ENCODE peak calls at places on chromosomes 6 and 20, in nine cellular contexts. X is fibroblast of lung, U is cardiac fibroblast, E is fibroblast of villous mesenchyme, F is PC-9, N is esophagus squamous epithelium, G is lower leg skin, P is GM12865, I is suprapubic skin. S is an unnamed sample.
A peak's percentile ranks its signal among the peaks of the same experiment; 100 is the strongest.

GRCh38 chr6:135274561-135275293 is 93.6 kb downstream of the MYB start:
- DNase-seq in X (peak; percentile 13), U (no peak), E (peak; percentile 93), F (no peak), N (no peak), G (no peak), P (peak; percentile 22), I (no peak), S (no peak)

GRCh38 chr20:49973964-49974363 is 8.8 kb upstream of the SNAI1 start:
- DNase-seq in X (no peak), U (no peak), E (no peak), F (no peak), N (no peak), G (no peak), P (no peak), I (no peak), S (no peak)

GRCh38 chr6:31042801-31043200 is 32.5 kb downstream of the MUC22 start:
- DNase-seq in X (peak; percentile 45), U (peak; percentile 70), E (peak; percentile 57), F (peak; percentile 61), N (no peak), G (no peak), P (peak; percentile 49), I (no peak), S (peak; percentile 76)

GRCh38 chr20:36856196-36856595 is 19.7 kb upstream of the TLDC2 start:
- DNase-seq in X (no peak), U (no peak), E (no peak), F (peak; percentile 40), N (no peak), G (no peak), P (no peak), I (no peak), S (peak; percentile 57)

GRCh38 chr20:62752671-62753501 is 43.4 kb upstream of the MRGBP start:
- DNase-seq in X (peak; percentile 8), U (no peak), E (peak; percentile 26), F (no peak), N (no peak), G (no peak), P (no peak), I (no peak), S (no peak)

GRCh38 chr20:63873477-63873971 is 8.5 kb downstream of the TPD52L2 start:
- DNase-seq in X (peak; percentile 78), U (peak; percentile 96), E (peak; percentile 75), F (no peak), N (no peak), G (peak; percentile 48), P (no peak), I (no peak), S (peak; percentile 93)

GRCh38 chr6:159461266-159461665 is 231.8 kb downstream of the SOD2 start:
- DNase-seq in X (peak; percentile 27), U (no peak), E (peak; percentile 8), F (no peak), N (no peak), G (no peak), P (no peak), I (no peak), S (no peak)

GRCh38 chr6:113364781-113365545 is 492.2 kb upstream of the MARCKS start:
- DNase-seq in X (peak; percentile 82), U (peak; percentile 54), E (no peak), F (no peak), N (no peak), G (no peak), P (no peak), I (no peak), S (peak; percentile 59)

DNA sequence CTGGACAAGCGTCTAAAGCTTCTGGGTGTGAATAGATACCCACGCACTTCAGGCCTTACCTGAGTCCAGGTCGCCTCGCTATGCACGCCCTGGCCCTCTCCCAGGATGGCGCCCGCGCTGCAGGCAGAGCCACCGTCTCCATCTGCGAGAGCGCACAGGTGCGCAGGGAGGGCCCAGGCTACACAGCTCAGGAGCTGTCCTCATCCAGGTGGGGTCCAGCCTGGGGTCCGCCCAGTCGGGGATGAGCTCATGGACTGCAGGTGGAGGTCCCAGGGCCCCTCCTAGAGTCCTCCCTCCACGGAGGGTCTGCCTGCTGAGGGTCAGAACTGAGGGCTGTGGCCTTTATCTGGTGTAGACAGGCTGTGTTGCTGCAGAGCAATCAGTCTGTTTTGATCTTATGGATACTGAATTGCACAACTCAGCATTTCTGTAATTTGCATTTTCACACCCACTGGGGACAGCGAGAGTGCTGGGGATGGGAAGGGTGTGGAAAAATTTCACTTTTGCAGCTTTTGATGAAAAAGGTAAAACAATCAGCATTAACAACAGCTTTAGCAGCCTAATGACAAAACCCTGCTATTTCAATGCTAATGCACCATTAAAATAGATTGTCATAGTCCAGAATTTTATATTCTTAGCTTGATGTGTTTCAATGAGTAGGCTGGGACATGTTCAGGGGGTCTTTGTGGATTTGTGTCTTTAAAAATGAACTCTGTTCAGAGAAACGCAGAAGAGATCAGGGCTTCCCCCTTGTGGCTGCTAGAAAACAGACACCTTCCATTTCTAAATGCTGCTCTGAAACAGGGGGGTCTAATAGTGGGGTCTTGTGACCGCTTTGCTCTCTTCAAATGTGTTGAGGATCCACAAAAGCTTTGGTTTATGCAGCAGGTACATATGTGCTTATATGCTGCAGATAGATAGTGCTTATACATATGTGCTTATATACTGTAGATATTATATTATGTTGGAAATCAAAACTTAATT is 77.8 kb upstream of the PHACTR3 start:
- DNase-seq in X (no peak), U (peak; percentile 5), E (no peak), F (no peak), N (no peak), G (no peak), P (no peak), I (no peak), S (no peak)
- TF ChIP-seq CTCF in X (peak; percentile 34), U (peak; percentile 30), E (peak; percentile 29), F (peak; percentile 49), N (no peak), G (no peak), P (no peak), I (no peak), S (no peak)

GRCh38 chr6:7156666-7157278 is 49.0 kb downstream of the RREB1 start:
- DNase-seq in X (peak; percentile 87), U (peak; percentile 88), E (peak; percentile 61), F (no peak), N (no peak), G (no peak), P (peak; percentile 29), I (no peak), S (peak; percentile 87)

GRCh38 chr6:7153807-7154206 is 46.0 kb downstream of the RREB1 start:
- DNase-seq in X (no peak), U (no peak), E (no peak), F (no peak), N (no peak), G (no peak), P (peak; percentile 37), I (no peak), S (no peak)

GRCh38 chr6:7155871-7156579 is 48.3 kb downstream of the RREB1 start:
- DNase-seq in X (peak; percentile 35), U (no peak), E (no peak), F (no peak), N (no peak), G (no peak), P (peak; percentile 82), I (no peak), S (no peak)

GRCh38 chr6:7152467-7152866 is 44.7 kb downstream of the RREB1 start:
- DNase-seq in X (no peak), U (no peak), E (no peak), F (no peak), N (no peak), G (no peak), P (no peak), I (no peak), S (no peak)

GRCh38 chr6:7154341-7155139 is 46.8 kb downstream of the RREB1 start:
- DNase-seq in X (no peak), U (no peak), E (no peak), F (no peak), N (no peak), G (peak; percentile 12), P (peak; percentile 90), I (no peak), S (no peak)
- H3K4me3 ChIP-seq in X (no peak overlapping the region), U (no peak overlapping the region), E (no peak overlapping the region), F (no peak overlapping the region), N (no peak overlapping the region), G (no peak overlapping the region), P (peak overlapping the region; percentile 38), I (no peak overlapping the region), S (no peak overlapping the region)

DNA sequence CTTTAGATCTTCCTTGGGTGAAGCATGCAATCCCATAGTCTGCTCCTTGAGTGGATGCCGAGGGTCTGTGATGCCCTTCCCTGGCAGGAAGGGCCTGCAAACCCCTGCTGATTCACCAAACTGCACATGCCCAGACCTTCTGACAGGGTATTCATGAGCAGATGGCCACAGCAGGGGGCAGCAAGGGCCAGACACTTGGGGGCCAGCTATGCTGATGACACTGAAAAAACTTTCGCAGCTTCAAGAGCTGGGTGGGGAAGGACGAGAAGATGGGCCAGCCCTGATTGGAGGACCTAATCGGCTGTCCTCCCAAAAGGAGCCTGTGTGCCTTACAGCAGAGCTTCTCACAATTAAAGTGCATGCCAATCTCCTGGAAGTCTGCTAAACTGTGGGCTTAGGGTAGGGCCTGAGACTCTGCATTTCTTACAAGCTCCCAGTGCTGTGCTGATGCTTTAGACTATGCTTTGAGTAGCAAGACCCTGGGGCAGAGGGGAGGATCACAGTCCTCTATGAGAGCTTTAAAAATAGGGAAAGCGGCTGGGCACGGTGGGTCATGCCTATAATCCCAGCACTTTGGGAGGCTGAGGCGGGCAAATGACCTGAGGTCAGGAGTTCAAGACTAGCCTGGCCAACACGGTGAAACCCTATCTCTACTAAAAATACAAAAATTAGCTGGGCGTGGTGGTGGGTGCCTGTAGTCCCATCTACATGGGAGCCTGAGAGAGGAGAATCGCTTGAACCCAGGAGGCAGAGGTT is 15.2 kb upstream of the GDAP1L1 start:
- DNase-seq in X (no peak), U (no peak), E (no peak), F (no peak), N (no peak), G (no peak), P (no peak), I (no peak), S (no peak)
- TF ChIP-seq CTCF in X (no peak), U (no peak), E (no peak), F (no peak), N (no peak), G (no peak), P (no peak), I (no peak), S (no peak)

GRCh38 chr20:20518263-20518662 is 150.4 kb downstream of the INSM1 start:
- DNase-seq in X (no peak), U (no peak), E (no peak), F (no peak), N (no peak), G (no peak), P (peak; percentile 28), I (no peak), S (no peak)

GRCh38 chr20:20519269-20519668 is 151.4 kb downstream of the INSM1 start:
- DNase-seq in X (no peak), U (no peak), E (no peak), F (no peak), N (no peak), G (no peak), P (no peak), I (no peak), S (no peak)

GRCh38 chr20:20517296-20517695 is 149.4 kb downstream of the INSM1 start:
- DNase-seq in X (no peak), U (no peak), E (no peak), F (no peak), N (no peak), G (no peak), P (no peak), I (no peak), S (no peak)

GRCh38 chr20:20513720-20514119 is 145.8 kb downstream of the INSM1 start:
- DNase-seq in X (no peak), U (no peak), E (no peak), F (no peak), N (no peak), G (no peak), P (no peak), I (no peak), S (no peak)
- H3K4me3 ChIP-seq in X (no peak overlapping the region), U (no peak overlapping the region), E (no peak overlapping the region), F (no peak overlapping the region), N (no peak overlapping the region), G (no peak overlapping the region), P (no peak overlapping the region), I (no peak overlapping the region), S (no peak overlapping the region)

S was measured in fibroblast of mammary gland.